ENCODE peak calls at places on chromosome 7, in six cellular contexts. E is caudate nucleus, F is SK-N-MC, D is prostate gland, S is neuronal stem cell, K is stomach. J is an unnamed sample.

GRCh38 chr7:2241580-2242540 is at the start of the genes MRM2 and NUDT1:
- DNase-seq in F (no peak), K (peak; percentile 90), D (peak; percentile 79), E (no peak), S (peak; percentile 86), J (peak; percentile 74)

GRCh38 chr7:23020742-23021401 is 6.9 kb upstream of the HYCC1 start:
- DNase-seq in S (no peak), F (no peak), D (no peak), E (no peak), K (no peak), J (no peak)

GRCh38 chr7:45328397-45329080 is 170.9 kb downstream of the RAMP3 start:
- DNase-seq in K (no peak), S (no peak), F (no peak), D (no peak), E (no peak), J (no peak)

GRCh38 chr7:22442887-22443369 is 57.1 kb downstream of the STEAP1B start:
- DNase-seq in E (no peak), F (no peak), K (no peak), S (no peak), D (no peak), J (no peak)

GRCh38 chr7:82050792-82051191 is 280.9 kb upstream of the HGF start:
- DNase-seq in S (no peak), K (no peak), F (no peak), E (no peak), D (no peak), J (no peak)

GRCh38 chr7:35545831-35546230 is 149.1 kb downstream of the HERPUD2 start:
- DNase-seq in D (no peak), F (no peak), E (no peak), S (no peak), K (no peak), J (no peak)

GRCh38 chr7:117283371-117283770 is 39.5 kb downstream of the WNT2 start:
- DNase-seq in D (no peak), S (no peak), E (no peak), F (no peak), K (no peak), J (no peak)

GRCh38 chr7:40827217-40828085 is 692.6 kb downstream of the SUGCT start:
- DNase-seq in E (no peak), D (no peak), K (no peak), S (peak; percentile 21), F (no peak), J (no peak)

GRCh38 chr7:18363751-18364402 is 131.7 kb upstream of the HDAC9 start:
- DNase-seq in F (no peak), E (no peak), S (no peak), K (no peak), D (no peak), J (no peak)

GRCh38 chr7:17986826-17987225 is 40.8 kb downstream of the PRPS1L1 start:
- DNase-seq in S (no peak), F (no peak), K (no peak), D (no peak), E (no peak), J (no peak)

GRCh38 chr7:139393621-139394215 is 34.0 kb downstream of the LUC7L2 start:
- DNase-seq in E (no peak), D (no peak), K (no peak), F (no peak), S (no peak), J (no peak)

GRCh38 chr7:51129527-51130472 is 186.8 kb downstream of the COBL start:
- DNase-seq in D (no peak), F (no peak), E (no peak), S (no peak), K (no peak), J (no peak)

GRCh38 chr7:103823084-103823483 is 166.4 kb downstream of the RELN start:
- DNase-seq in E (no peak), S (no peak), D (no peak), K (no peak), F (no peak), J (no peak)

GRCh38 chr7:129664029-129665012 is 52.8 kb downstream of the NRF1 start:
- DNase-seq in E (no peak), K (no peak), D (no peak), S (no peak), F (peak; percentile 48), J (no peak)

GRCh38 chr7:17773289-17773626 is 167.0 kb downstream of the SNX13 start:
- DNase-seq in K (no peak), E (no peak), S (no peak), F (no peak), D (no peak), J (no peak)

GRCh38 chr7:43513236-43513635 is 69.7 kb upstream of the STK17A start:
- DNase-seq in S (no peak), D (no peak), K (no peak), E (no peak), F (peak; percentile 16), J (no peak)

GRCh38 chr7:103142494-103142893 is 6.4 kb downstream of the NAPEPLD start:
- DNase-seq in D (no peak), S (no peak), F (no peak), K (no peak), E (no peak), J (no peak)

GRCh38 chr7:114901771-114902170 is 20.1 kb upstream of the MDFIC start:
- DNase-seq in S (no peak), D (no peak), F (no peak), K (no peak), E (no peak), J (no peak)

GRCh38 chr7:106704000-106704840 is 43.3 kb upstream of the CCDC71L start:
- DNase-seq in D (no peak), E (no peak), S (no peak), F (no peak), K (no peak), J (no peak)

GRCh38 chr7:121041516-121042148 is 53.1 kb downstream of the CPED1 start:
- DNase-seq in F (no peak), E (no peak), K (no peak), S (no peak), D (no peak), J (no peak)

GRCh38 chr7:49775065-49775948 is 1.9 kb downstream of the VWC2 start:
- DNase-seq in S (no peak), K (no peak), D (no peak), E (no peak), F (no peak), J (no peak)

GRCh38 chr7:98229991-98230745 is 18.9 kb downstream of the BHLHA15 start:
- DNase-seq in D (no peak), K (no peak), S (no peak), E (no peak), F (no peak), J (no peak)

GRCh38 chr7:27397503-27397902 is 154.9 kb downstream of the EVX1 start:
- DNase-seq in K (no peak), S (no peak), F (no peak), E (no peak), D (no peak), J (no peak)

GRCh38 chr7:152085116-152085515 is 59.6 kb downstream of the GALNT11 start:
- DNase-seq in E (no peak), F (no peak), S (no peak), D (no peak), K (no peak), J (no peak)

GRCh38 chr7:38284553-38284952 is 11.1 kb upstream of the TARP start:
- DNase-seq in D (no peak), K (no peak), F (no peak), S (no peak), E (no peak), J (no peak)

GRCh38 chr7:117072620-117073118 is 119.4 kb downstream of the ST7 start:
- DNase-seq in E (no peak), F (no peak), K (peak; percentile 84), D (peak; percentile 45), S (no peak), J (no peak)

GRCh38 chr7:141397236-141398163 is 153.7 kb upstream of the AGK start:
- DNase-seq in D (no peak), K (no peak), F (no peak), S (no peak), E (no peak), J (no peak)
- H3K27ac ChIP-seq in D (no peak overlapping the region), K (no peak overlapping the region), F (no peak overlapping the region), S (no peak overlapping the region), E (no peak overlapping the region), J (no peak overlapping the region)

DNA sequence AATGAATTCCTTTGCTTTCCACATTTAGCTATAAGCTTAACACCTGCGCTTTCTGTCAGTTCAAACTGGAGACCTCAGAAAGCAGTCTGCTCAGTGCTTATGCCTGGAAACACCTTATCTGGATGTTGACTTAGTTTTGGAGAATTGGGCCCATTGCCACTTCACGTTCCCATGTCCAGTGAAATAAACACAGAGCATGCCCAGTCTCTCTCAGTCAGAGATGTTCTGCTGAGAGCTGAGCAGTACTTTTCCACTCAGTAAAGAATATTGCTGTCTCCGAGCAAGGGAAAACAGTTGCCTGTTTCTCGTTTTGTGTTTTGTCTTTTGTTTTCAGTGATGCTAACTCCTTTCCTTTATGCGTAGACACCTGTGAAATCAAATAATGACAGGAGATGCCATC is 83.2 kb upstream of the PRR15 start:
- DNase-seq in S (no peak), K (peak; percentile 72), F (no peak), D (peak; percentile 29), E (no peak), J (peak; percentile 65)
- H3K27ac ChIP-seq in S (no peak overlapping the region), K (no peak overlapping the region), F (no peak overlapping the region), D (peak overlapping the region; percentile 63), E (peak overlapping the region; percentile 91), J (peak overlapping the region; percentile 98)

GRCh38 chr7:128030263-128030998 is 806 bp downstream of the LRRC4 start:
- DNase-seq in K (no peak), D (no peak), E (no peak), F (no peak), S (no peak), J (no peak)
- H3K27ac ChIP-seq in K (no peak overlapping the region), D (no peak overlapping the region), E (peak overlapping the region; percentile 9), F (no peak overlapping the region), S (peak overlapping the region; percentile 80), J (peak overlapping the region; percentile 56)

GRCh38 chr7:78383096-78383495 is 584.5 kb downstream of the PHTF2 start:
- DNase-seq in F (no peak), E (no peak), K (no peak), D (no peak), S (no peak), J (no peak)
- H3K27ac ChIP-seq in F (no peak overlapping the region), E (no peak overlapping the region), K (no peak overlapping the region), D (no peak overlapping the region), S (no peak overlapping the region), J (no peak overlapping the region)

J was measured in dorsolateral prefrontal cortex.